ENCODE peak calls at places on chromosomes 5 and 9, in six cellular contexts. X is caudate nucleus, T is mucosa of descending colon, W is M059J, U is RPMI8226, J is GM23338. I is an unnamed sample.

GRCh38 chr9:6927838-6928237 is 170.1 kb downstream of the KDM4C start:
- DNase-seq in W (no peak), X (no peak), J (no peak), U (no peak), T (no peak), I (no peak)

GRCh38 chr5:57566914-57567313 is 84.3 kb upstream of the ACTBL2 start:
- DNase-seq in J (peak), T (no peak), W (peak), X (no peak), U (no peak), I (no peak)

GRCh38 chr9:138021251-138022056 is 143.9 kb downstream of the CACNA1B start:
- DNase-seq in W (no peak), T (no peak), U (peak), X (no peak), J (no peak), I (no peak)

GRCh38 chr9:130713286-130713975 is 19.9 kb downstream of the EXOSC2 start:
- DNase-seq in X (no peak), W (peak), J (peak), U (peak), T (peak), I (no peak)

GRCh38 chr9:108994695-108995094 is 18.6 kb downstream of the CTNNAL1 start:
- DNase-seq in T (peak), U (peak), W (peak), J (no peak), X (no peak), I (no peak)

GRCh38 chr5:71882826-71883744 is 164.0 kb downstream of the CARTPT start:
- DNase-seq in W (peak), X (no peak), U (no peak), J (no peak), T (no peak), I (no peak)

GRCh38 chr9:111728617-111729366 is 65.9 kb downstream of the SHOC1 start:
- DNase-seq in W (peak), X (no peak), J (no peak), U (no peak), T (no peak), I (no peak)

GRCh38 chr5:133331866-133332731 is 280.2 kb downstream of the FSTL4 start:
- DNase-seq in X (no peak), T (no peak), J (no peak), U (no peak), W (no peak), I (no peak)

GRCh38 chr5:141793881-141794280 is 84.3 kb downstream of the PCDH1 start:
- DNase-seq in U (no peak), T (no peak), W (no peak), J (no peak), X (no peak), I (no peak)

GRCh38 chr9:124267271-124267807 is 9.6 kb downstream of the NEK6 start:
- DNase-seq in J (no peak), U (peak), X (no peak), T (peak), W (peak), I (no peak)

GRCh38 chr5:41863871-41864486 is 6.2 kb downstream of the OXCT1 start:
- DNase-seq in U (no peak), T (no peak), X (no peak), W (peak), J (no peak), I (no peak)

GRCh38 chr5:143249851-143250250 is 153.6 kb downstream of the NR3C1 start:
- DNase-seq in W (peak), J (no peak), T (no peak), X (no peak), U (no peak), I (no peak)

GRCh38 chr5:81180780-81181179 is 52.3 kb upstream of the CKMT2 start:
- DNase-seq in T (no peak), J (no peak), U (no peak), W (no peak), X (no peak), I (no peak)

GRCh38 chr5:159337291-159337974 is 7.1 kb upstream of the IL12B start:
- DNase-seq in T (no peak), J (no peak), X (no peak), W (peak), U (peak), I (peak)

GRCh38 chr5:72908666-72909065 is 47.2 kb upstream of the FCHO2 start:
- DNase-seq in J (no peak), T (no peak), X (no peak), W (no peak), U (no peak), I (no peak)

GRCh38 chr5:5659066-5659465 is 236.6 kb downstream of the ICE1 start:
- DNase-seq in U (no peak), T (no peak), J (no peak), W (no peak), X (no peak), I (no peak)

GRCh38 chr5:160844177-160844576 is 7.8 kb downstream of the ATP10B start:
- DNase-seq in W (no peak), J (no peak), U (no peak), T (no peak), X (no peak), I (no peak)

GRCh38 chr5:127870914-127871313 is 167.7 kb downstream of the CCDC192 start:
- DNase-seq in X (peak), W (peak), T (peak), J (no peak), U (no peak), I (no peak)

GRCh38 chr5:142544946-142545652 is 140.8 kb downstream of the FGF1 start:
- DNase-seq in T (no peak), J (no peak), W (peak), U (no peak), X (no peak), I (no peak)

GRCh38 chr9:129235931-129236331 is 57.9 kb upstream of the IER5L start:
- DNase-seq in X (no peak), W (no peak), U (peak), T (peak), J (no peak), I (peak)

GRCh38 chr5:911601-912000 is 18.9 kb downstream of the TRIP13 start:
- DNase-seq in T (no peak), J (no peak), W (peak), U (no peak), X (no peak), I (no peak)

GRCh38 chr5:41716382-41716781 is 153.8 kb downstream of the OXCT1 start:
- DNase-seq in X (no peak), W (no peak), T (no peak), J (no peak), U (no peak), I (no peak)

GRCh38 chr5:21152611-21153010 is 1164.6 kb upstream of the CDH18 start:
- DNase-seq in J (no peak), X (no peak), T (no peak), U (no peak), W (peak), I (no peak)

GRCh38 chr5:11050596-11051304 is 289.7 kb upstream of the DAP start:
- DNase-seq in T (no peak), X (no peak), U (no peak), J (no peak), W (peak), I (no peak)

GRCh38 chr9:23324511-23324910 is 501.5 kb downstream of the ELAVL2 start:
- DNase-seq in U (no peak), J (peak), W (no peak), X (no peak), T (no peak), I (no peak)

GRCh38 chr5:52760695-52761366 is 26.9 kb upstream of the ITGA1 start:
- DNase-seq in X (no peak), U (no peak), W (no peak), J (no peak), T (no peak), I (no peak)

GRCh38 chr9:127119319-127119709 is 3.1 kb downstream of the ANGPTL2 start:
- DNase-seq in X (no peak), T (no peak), U (no peak), W (no peak), J (no peak), I (no peak)

GRCh38 chr5:146755781-146756180 is 122.8 kb downstream of the PPP2R2B start:
- DNase-seq in T (no peak), J (no peak), X (no peak), W (no peak), U (no peak), I (no peak)

GRCh38 chr5:64190562-64191306 is 25.1 kb downstream of the RNF180 start:
- DNase-seq in X (no peak), U (peak), T (no peak), J (no peak), W (no peak), I (no peak)

I was measured in MM.1S.